ENCODE peak calls at places on chromosomes 7 and 10, in seven cellular contexts. D is left lung, J is stomach, Z is lung, I is colonic mucosa, G is HL-60, M is body of pancreas. O is an unnamed sample.

GRCh38 chr10:89805599-89806013 is 104.2 kb downstream of the KIF20B start:
- DNase-seq in D (no peak), J (no peak), Z (no peak), I (no peak), G (no peak), M (no peak), O (no peak)

GRCh38 chr7:5514440-5515035 is 90.9 kb upstream of the TNRC18 start:
- DNase-seq in D (peak; percentile 80), J (no peak), Z (no peak), I (no peak), G (no peak), M (no peak), O (peak; percentile 58)

GRCh38 chr7:5500056-5500776 is 76.6 kb upstream of the TNRC18 start:
- DNase-seq in D (no peak), J (no peak), Z (no peak), I (no peak), G (no peak), M (no peak), O (peak; percentile 59)

GRCh38 chr7:153902857-153903256 is 149.3 kb upstream of the DPP6 start:
- DNase-seq in D (no peak), J (no peak), Z (no peak), I (no peak), G (no peak), M (no peak), O (no peak)

GRCh38 chr7:130380121-130380860 is at the start of gene CPA1:
- DNase-seq in D (no peak), J (no peak), Z (no peak), I (no peak), G (no peak), M (peak; percentile 96), O (no peak)

GRCh38 chr7:157273208-157274202 is 63.3 kb upstream of the DNAJB6 start:
- DNase-seq in D (peak; percentile 93), J (peak; percentile 73), Z (peak; percentile 67), I (peak; percentile 63), G (peak; percentile 68), M (peak; percentile 76), O (peak; percentile 70)

GRCh38 chr7:149822353-149822943 is 15.7 kb upstream of the ZNF862 start:
- DNase-seq in D (peak; percentile 59), J (no peak), Z (no peak), I (no peak), G (no peak), M (no peak), O (no peak)

GRCh38 chr7:36215017-36215621 is 62.1 kb downstream of the EEPD1 start:
- DNase-seq in D (no peak), J (no peak), Z (no peak), I (no peak), G (no peak), M (no peak), O (no peak)

GRCh38 chr7:122038904-122039303 is 105.1 kb downstream of the AASS start:
- DNase-seq in D (no peak), J (no peak), Z (no peak), I (no peak), G (no peak), M (no peak), O (no peak)

GRCh38 chr10:127410030-127410429 is 139.1 kb upstream of the NPS start:
- DNase-seq in D (no peak), J (no peak), Z (no peak), I (no peak), G (no peak), M (no peak), O (no peak)

DNA sequence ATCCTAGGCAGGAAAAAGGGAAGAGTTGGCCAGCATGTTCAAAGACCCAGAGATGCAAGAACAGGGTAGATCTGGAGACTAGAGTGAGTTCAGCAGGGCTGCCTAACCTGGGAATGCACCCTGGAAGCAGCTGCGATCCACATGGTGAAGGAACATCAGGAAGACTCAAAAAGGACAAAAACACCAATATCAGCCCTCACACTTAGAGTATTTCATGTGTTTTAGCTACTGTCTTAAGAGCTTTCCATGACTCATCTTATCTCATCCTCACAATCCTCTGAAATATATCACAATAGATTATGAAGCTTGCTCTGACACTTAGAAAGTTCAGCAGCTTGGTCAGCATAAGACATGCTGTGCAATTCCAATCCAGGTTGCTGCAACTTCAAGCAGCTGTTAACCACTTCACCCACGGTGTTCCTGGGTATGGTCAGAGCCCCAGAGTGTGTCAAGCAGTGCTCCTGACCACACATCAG is 380.9 kb downstream of the PARD3 start:
- DNase-seq in D (no peak), J (no peak), Z (no peak), I (no peak), G (no peak), M (no peak), O (peak; percentile 51)
- H3K4me3 ChIP-seq in D (no peak overlapping the region), J (no peak overlapping the region), Z (no peak overlapping the region), I (no peak overlapping the region), G (no peak overlapping the region), M (no peak overlapping the region), O (no peak overlapping the region)

DNA sequence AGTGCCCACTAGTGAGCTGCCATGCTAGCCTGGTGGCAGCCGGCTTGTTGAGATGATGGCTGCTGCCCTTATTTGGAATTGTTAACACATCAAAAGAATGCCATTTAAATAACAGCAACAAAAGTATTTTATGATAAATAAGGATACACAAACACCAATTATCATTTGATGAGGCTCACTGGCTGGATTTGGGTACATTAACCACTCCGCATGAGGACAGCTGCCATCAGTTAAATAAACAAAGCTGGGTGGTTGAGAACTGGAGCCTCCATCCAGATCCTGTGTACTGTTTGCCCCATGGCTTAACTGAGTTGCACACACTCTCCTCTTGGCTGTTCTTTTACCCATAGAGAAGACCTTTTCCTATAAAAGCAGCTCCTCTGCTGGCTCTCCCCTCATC is 103.8 kb downstream of the RGS10 start:
- DNase-seq in D (peak; percentile 23), J (no peak), Z (no peak), I (no peak), G (no peak), M (no peak), O (no peak)
- TF ChIP-seq CTCF in D (no peak), J (no peak), Z (no peak), I (no peak), G (no peak), M (no peak), O (no peak)

DNA sequence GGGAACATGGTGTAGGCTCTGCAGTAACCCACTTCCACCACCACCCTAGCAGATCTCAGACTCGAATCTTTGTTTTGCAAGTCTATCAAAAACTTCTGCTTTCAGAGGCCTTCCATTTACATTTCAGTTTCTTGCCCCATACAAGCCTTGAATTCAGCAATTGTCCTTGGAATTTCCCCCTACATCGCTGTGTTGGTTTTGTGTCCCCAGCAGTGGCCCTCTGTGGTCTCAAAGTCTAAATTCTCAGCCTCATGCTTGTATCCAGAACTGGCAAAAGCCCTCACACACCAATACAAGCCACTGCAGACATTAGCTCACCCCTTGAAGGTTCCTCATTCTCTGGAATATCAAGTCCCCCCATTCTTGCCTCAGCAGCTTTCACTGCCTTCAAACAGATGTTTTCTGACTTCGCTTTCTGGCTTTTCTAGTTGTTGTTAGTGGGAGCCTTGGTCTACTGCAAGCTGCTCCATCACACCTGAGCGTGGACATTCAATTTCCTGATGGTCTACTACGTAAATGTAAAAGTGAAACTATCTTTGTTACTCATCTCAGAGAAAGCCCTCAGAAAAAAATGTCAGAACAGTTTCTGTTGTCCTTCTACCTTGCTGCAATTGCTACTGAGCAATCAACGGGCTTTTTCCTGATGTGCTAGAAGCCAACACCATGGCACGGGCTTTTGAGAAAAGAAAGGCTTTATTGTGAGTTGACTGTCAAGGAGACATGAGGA is 1.8 kb upstream of the NUB1 start:
- DNase-seq in D (no peak), J (no peak), Z (no peak), I (no peak), G (peak; percentile 78), M (no peak), O (no peak)
- H3K4me3 ChIP-seq in D (no peak overlapping the region), J (no peak overlapping the region), Z (no peak overlapping the region), I (no peak overlapping the region), G (no peak overlapping the region), M (no peak overlapping the region), O (no peak overlapping the region)

GRCh38 chr10:44294726-44295412 is 90.0 kb downstream of the CXCL12 start:
- DNase-seq in D (peak; percentile 15), J (no peak), Z (no peak), I (no peak), G (no peak), M (no peak), O (no peak)
- TF ChIP-seq CTCF in D (no peak), J (no peak), Z (no peak), I (no peak), G (no peak), M (no peak), O (no peak)

DNA sequence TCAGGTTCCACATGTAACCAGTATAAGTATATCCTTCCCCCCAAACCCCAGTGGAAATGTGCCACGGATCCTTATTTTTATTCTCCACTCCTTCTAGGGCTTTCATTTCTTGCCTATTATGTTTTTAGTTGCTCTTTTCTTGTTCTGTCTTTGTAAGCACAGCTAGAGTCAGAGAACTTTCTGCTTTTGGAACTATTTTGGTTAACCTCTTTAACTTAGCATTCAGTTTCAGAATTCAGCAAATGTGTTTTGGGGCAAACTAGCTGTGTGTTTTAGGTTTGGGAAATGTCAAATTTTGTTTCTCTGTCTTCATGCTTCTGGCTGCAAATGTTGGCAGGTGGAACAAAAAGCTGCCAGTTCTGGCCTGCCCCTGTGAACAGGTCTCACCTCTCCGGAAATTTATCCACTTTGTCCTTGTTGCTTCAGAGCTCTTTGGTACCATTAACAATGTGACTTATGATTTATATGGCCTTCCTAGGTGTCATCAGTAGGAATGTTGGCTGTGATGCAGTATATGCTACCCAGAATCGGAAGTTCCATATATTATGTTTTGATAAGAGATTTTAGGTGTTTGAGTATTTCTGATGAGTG is 156.1 kb downstream of the ADK start:
- DNase-seq in D (no peak), J (no peak), Z (no peak), I (no peak), G (no peak), M (no peak), O (peak; percentile 42)
- H3K4me3 ChIP-seq in D (no peak overlapping the region), J (no peak overlapping the region), Z (no peak overlapping the region), I (no peak overlapping the region), G (no peak overlapping the region), M (no peak overlapping the region), O (no peak overlapping the region)

DNA sequence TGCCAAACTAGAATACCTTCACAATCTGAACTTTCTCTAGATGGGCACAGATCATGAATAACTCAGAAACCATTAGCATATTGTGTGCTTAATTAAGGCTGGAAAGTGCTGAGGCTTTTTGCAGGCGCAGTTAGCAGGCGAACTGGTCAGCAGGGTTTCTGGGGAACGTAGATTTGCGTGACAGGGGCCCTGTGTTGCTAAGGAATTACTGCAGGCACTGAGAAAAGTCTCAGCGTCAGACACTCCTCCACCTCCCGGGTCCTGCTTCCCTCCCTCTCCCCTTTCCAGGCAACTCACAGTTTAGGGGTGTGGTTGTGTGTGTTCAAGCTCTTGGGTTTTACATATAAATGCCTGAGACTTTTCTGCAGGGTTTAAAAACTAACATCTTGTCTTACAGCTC is 2.2 kb downstream of the MAP3K8 start:
- DNase-seq in D (no peak), J (peak; percentile 34), Z (peak; percentile 45), I (peak; percentile 49), G (peak; percentile 73), M (peak; percentile 12), O (peak; percentile 47)
- TF ChIP-seq CTCF in D (no peak), J (no peak), Z (no peak), I (no peak), G (no peak), M (no peak), O (no peak)

DNA sequence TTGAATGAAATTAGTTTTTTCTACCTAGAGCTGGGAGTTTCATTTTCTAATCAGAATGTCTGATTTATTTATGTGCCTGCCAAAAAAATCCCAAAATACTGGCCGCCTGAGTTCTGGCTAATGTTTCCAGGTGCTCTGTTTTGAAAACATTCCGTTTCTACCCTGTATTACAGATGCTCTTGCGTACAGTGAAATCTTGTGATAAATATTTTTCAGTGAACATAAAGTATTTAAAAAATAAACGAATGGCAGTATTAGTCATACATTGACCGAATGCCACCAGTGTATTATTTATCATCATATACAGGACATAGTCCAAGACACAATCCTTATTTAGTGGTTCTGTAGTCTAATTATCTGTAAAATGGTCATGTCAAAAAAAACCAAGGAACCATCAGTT is 102.8 kb downstream of the KAT6B start:
- DNase-seq in D (no peak), J (no peak), Z (no peak), I (no peak), G (no peak), M (no peak), O (no peak)
- H3K4me3 ChIP-seq in D (no peak overlapping the region), J (no peak overlapping the region), Z (no peak overlapping the region), I (no peak overlapping the region), G (no peak overlapping the region), M (no peak overlapping the region), O (no peak overlapping the region)

O was measured in epithelial cell of esophagus.